ENCODE peak calls at places on chromosomes 12 and 14, in eight cellular contexts. D is neuronal stem cell, W is left ventricle myocardium inferior, F is Peyer's patch, R is uterus, X is lung, H is thoracic aorta, T is ovary. B is an unnamed sample.

GRCh38 chr14:65866906-65867305 is 454.4 kb downstream of the FUT8 start:
- DNase-seq in F (no peak), H (no peak), R (no peak), W (no peak), X (no peak), T (no peak), D (no peak), B (no peak)

GRCh38 chr12:47277972-47278448 is 198.3 kb upstream of the AMIGO2 start:
- DNase-seq in D (no peak), T (no peak), X (no peak), W (no peak), H (no peak), F (no peak), R (no peak), B (no peak)

GRCh38 chr12:96743606-96744005 is 163.5 kb upstream of the NEDD1 start:
- DNase-seq in H (no peak), X (no peak), W (no peak), D (no peak), F (no peak), R (no peak), T (no peak), B (no peak)

GRCh38 chr12:93943766-93944165 is 204.6 kb upstream of the PLXNC1 start:
- DNase-seq in W (no peak), R (no peak), D (no peak), X (no peak), F (no peak), H (no peak), T (no peak), B (no peak)

GRCh38 chr12:116284401-116284800 is 6.9 kb upstream of the MED13L start:
- DNase-seq in F (no peak), T (no peak), X (no peak), H (no peak), W (no peak), R (no peak), D (no peak), B (no peak)

GRCh38 chr12:52042706-52043385 is 8.4 kb upstream of the NR4A1 start:
- DNase-seq in F (no peak), W (no peak), X (no peak), R (peak; percentile 36), D (no peak), T (peak; percentile 65), H (no peak), B (no peak)

GRCh38 chr12:58528266-58528665 is 392.0 kb downstream of the LRIG3 start:
- DNase-seq in R (no peak), X (no peak), W (no peak), D (no peak), H (no peak), T (no peak), F (no peak), B (no peak)

GRCh38 chr12:106954462-106955376 is 988 bp upstream of the TMEM263 start:
- DNase-seq in R (peak; percentile 52), H (peak; percentile 10), X (no peak), F (peak; percentile 60), T (peak; percentile 53), D (no peak), W (peak; percentile 39), B (peak; percentile 31)

GRCh38 chr14:100640481-100641273 is 53.5 kb upstream of the BEGAIN start:
- DNase-seq in R (no peak), F (peak; percentile 86), D (no peak), X (no peak), W (no peak), T (no peak), H (no peak), B (no peak)

GRCh38 chr12:28925726-28926376 is 223.2 kb upstream of the FAR2 start:
- DNase-seq in R (no peak), H (no peak), D (no peak), F (no peak), X (no peak), W (no peak), T (no peak), B (no peak)

GRCh38 chr14:52660325-52660724 is 35.0 kb downstream of the ERO1A start:
- DNase-seq in D (no peak), X (no peak), T (no peak), F (no peak), H (no peak), W (no peak), R (no peak), B (no peak)

GRCh38 chr12:64752833-64753238 is 6.4 kb downstream of the GNS start:
- DNase-seq in W (no peak), R (no peak), X (no peak), D (no peak), T (no peak), H (no peak), F (no peak), B (peak; percentile 19)

GRCh38 chr12:26212988-26213387 is 17.6 kb downstream of the SSPN start:
- DNase-seq in X (no peak), W (no peak), H (no peak), D (no peak), R (no peak), F (no peak), T (no peak), B (no peak)

GRCh38 chr12:89453579-89453978 is 71.0 kb downstream of the GALNT4 start:
- DNase-seq in D (no peak), X (no peak), H (no peak), T (no peak), W (no peak), F (no peak), R (no peak), B (no peak)

GRCh38 chr12:123118397-123118945 is 32.4 kb downstream of the PITPNM2 start:
- DNase-seq in H (no peak), D (no peak), F (no peak), T (peak; percentile 65), X (no peak), W (no peak), R (no peak), B (no peak)

GRCh38 chr12:55049676-55050075 is 29.9 kb downstream of the NEUROD4 start:
- DNase-seq in W (no peak), X (no peak), T (no peak), H (no peak), R (no peak), D (no peak), F (no peak), B (no peak)

GRCh38 chr14:65412881-65413738 is 580 bp downstream of the FUT8 start:
- DNase-seq in W (peak; percentile 14), H (peak; percentile 3), R (peak; percentile 20), X (peak; percentile 64), F (peak; percentile 86), T (peak; percentile 16), D (peak; percentile 51), B (peak; percentile 46)

GRCh38 chr12:96831346-96831745 is 75.7 kb upstream of the NEDD1 start:
- DNase-seq in F (no peak), W (no peak), T (no peak), X (no peak), R (no peak), H (no peak), D (no peak), B (no peak)

GRCh38 chr12:93626160-93626559 is 51.0 kb upstream of the CRADD start:
- DNase-seq in R (no peak), W (no peak), H (no peak), F (no peak), X (peak; percentile 10), T (no peak), D (no peak), B (no peak)

GRCh38 chr14:65723348-65723747 is 310.8 kb downstream of the FUT8 start:
- DNase-seq in R (no peak), H (no peak), W (no peak), T (no peak), F (no peak), X (no peak), D (no peak), B (no peak)

GRCh38 chr14:95288672-95289322 is 30.9 kb downstream of the CLMN start:
- DNase-seq in H (no peak), T (no peak), F (no peak), R (peak; percentile 0), D (no peak), W (no peak), X (no peak), B (no peak)

GRCh38 chr12:9943244-9943643 is 11.1 kb upstream of the CLEC2A start:
- DNase-seq in T (no peak), H (no peak), X (no peak), F (no peak), D (no peak), W (no peak), R (no peak), B (no peak)

GRCh38 chr14:33699300-33699699 is 251.6 kb downstream of the EGLN3 start:
- DNase-seq in D (no peak), F (no peak), X (no peak), T (no peak), H (no peak), R (no peak), W (no peak), B (no peak)

GRCh38 chr12:50924131-50924438 is 28.3 kb upstream of the HIGD1C start:
- DNase-seq in X (no peak), F (no peak), D (no peak), T (no peak), W (no peak), R (no peak), H (no peak), B (no peak)
- H3K4me1 ChIP-seq in X (peaks cover 9% of the 10 kb centered on the region), F (peaks cover 14% of the 10 kb centered on the region), D (peaks cover 11% of the 10 kb centered on the region), T (peaks cover 9% of the 10 kb centered on the region), W (peaks cover 69% of the 10 kb centered on the region), R (no peaks in the 10 kb centered on the region), H (peaks cover 23% of the 10 kb centered on the region), B (no peaks in the 10 kb centered on the region)

GRCh38 chr14:91367173-91368171 is 50.1 kb downstream of the CCDC88C start:
- DNase-seq in F (peak; percentile 87), D (no peak), X (peak; percentile 88), T (no peak), R (no peak), H (no peak), W (no peak), B (no peak)
- H3K4me1 ChIP-seq in F (peaks cover 22% of the 10 kb centered on the region), D (peaks cover 30% of the 10 kb centered on the region), X (no peaks in the 10 kb centered on the region), T (no peaks in the 10 kb centered on the region), R (no peaks in the 10 kb centered on the region), H (no peaks in the 10 kb centered on the region), W (peaks cover 35% of the 10 kb centered on the region), B (peaks cover 11% of the 10 kb centered on the region)

DNA sequence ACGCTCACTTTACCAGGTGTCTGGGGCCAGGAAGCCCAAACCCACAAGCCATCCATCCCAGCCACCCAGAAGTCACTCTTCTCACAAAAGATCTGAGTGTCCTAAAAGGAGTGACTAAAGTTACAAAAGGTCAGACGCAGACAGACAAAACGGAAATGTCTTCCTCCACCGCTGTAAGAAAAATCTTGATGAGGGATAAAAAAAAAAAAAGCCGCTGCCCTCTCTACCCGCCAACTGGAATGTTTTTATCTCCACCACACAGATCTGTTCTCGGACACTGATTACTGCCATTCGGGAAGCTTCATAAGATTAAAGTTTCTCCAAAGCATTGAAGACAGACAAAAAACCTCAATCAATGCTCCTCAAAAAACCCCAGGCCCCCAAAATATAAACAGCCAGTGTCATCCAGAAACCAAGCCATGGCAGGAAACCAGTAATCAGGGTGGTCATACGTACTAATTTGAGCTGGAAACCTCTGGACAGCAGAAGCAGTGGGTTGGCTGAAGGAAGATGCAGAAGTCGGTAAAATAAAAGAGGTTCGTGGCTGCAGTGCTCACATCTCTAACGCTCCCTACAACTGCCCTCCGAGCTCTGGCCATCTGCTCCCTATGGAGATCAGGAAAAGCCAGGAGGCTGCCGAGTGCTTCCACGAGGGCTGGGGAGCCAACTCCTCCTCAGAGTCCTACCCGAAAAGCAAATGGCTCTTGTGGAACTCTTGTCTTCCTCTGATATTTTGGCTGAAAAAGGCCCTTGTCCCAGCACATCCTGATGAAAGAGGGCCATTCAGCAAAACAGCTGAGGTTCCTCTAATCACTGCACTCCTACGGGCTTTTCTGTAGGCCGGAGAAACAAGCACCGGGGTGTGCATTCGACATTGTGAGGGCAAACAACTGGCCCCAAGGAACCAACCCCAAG is 30.3 kb downstream of the SSH1 start:
- DNase-seq in X (no peak), W (peak; percentile 22), F (no peak), R (no peak), T (no peak), D (no peak), H (no peak), B (no peak)
- H3K4me1 ChIP-seq in X (peaks cover 44% of the 10 kb centered on the region), W (peaks cover 99% of the 10 kb centered on the region), F (peaks cover 17% of the 10 kb centered on the region), R (peaks cover 8% of the 10 kb centered on the region), T (peaks cover 14% of the 10 kb centered on the region), D (peaks cover 21% of the 10 kb centered on the region), H (peaks cover 47% of the 10 kb centered on the region), B (no peaks in the 10 kb centered on the region)

GRCh38 chr14:55451950-55452349 is 11.5 kb upstream of the TBPL2 start:
- DNase-seq in H (no peak), X (no peak), F (no peak), T (no peak), D (no peak), W (no peak), R (no peak), B (no peak)
- H3K4me1 ChIP-seq in H (peaks cover 4% of the 10 kb centered on the region), X (peaks cover 15% of the 10 kb centered on the region), F (no peaks in the 10 kb centered on the region), T (peaks cover 7% of the 10 kb centered on the region), D (peaks cover 5% of the 10 kb centered on the region), W (peaks cover 38% of the 10 kb centered on the region), R (no peaks in the 10 kb centered on the region), B (peaks cover 47% of the 10 kb centered on the region)

B was measured in tibial nerve.